ENCODE peak calls at places on chromosomes 13 and 19, in seven cellular contexts. R is SJCRH30; H is vagina; I is activated CD8-positive, alpha-beta T cell treated with anti-CD3 and anti-CD28 coated beads for 36 hours; S is naive thymus-derived CD8-positive, alpha-beta T cell; M is HFFc6; Y is GM20000. Z is an unnamed sample.
A peak's percentile ranks its signal among the peaks of the same experiment; 100 is the strongest.

GRCh38 chr13:32264407-32264806 is 50.8 kb downstream of the ZAR1L start:
- DNase-seq in M (peak; percentile 7), R (no peak), I (no peak), H (no peak), S (no peak), Y (no peak), Z (peak; percentile 26)

GRCh38 chr13:111482806-111483620 is 162.6 kb downstream of the TEX29 start:
- DNase-seq in Y (no peak), H (no peak), S (no peak), M (no peak), I (no peak), R (no peak), Z (no peak)

GRCh38 chr19:3838661-3839060 is 30.2 kb downstream of the ZFR2 start:
- DNase-seq in H (no peak), S (no peak), I (no peak), M (no peak), Y (no peak), R (peak; percentile 72), Z (no peak)

GRCh38 chr13:45119469-45119989 is 781 bp upstream of the GTF2F2 start:
- DNase-seq in I (peak; percentile 77), H (no peak), Y (peak; percentile 43), M (no peak), S (peak; percentile 37), R (no peak), Z (no peak)

GRCh38 chr13:63435668-63436275 is 2020.1 kb upstream of the PCDH20 start:
- DNase-seq in I (no peak), M (peak; percentile 83), R (peak; percentile 5), H (no peak), Y (no peak), S (no peak), Z (peak; percentile 96)

GRCh38 chr13:24709186-24709913 is 29.1 kb downstream of the ATP12A start:
- DNase-seq in Y (peak; percentile 54), H (no peak), I (peak; percentile 86), M (no peak), S (peak; percentile 25), R (no peak), Z (no peak)

GRCh38 chr19:13430790-13431582 is 75.3 kb downstream of the CACNA1A start:
- DNase-seq in M (peak; percentile 41), R (peak; percentile 49), S (peak; percentile 23), Y (peak; percentile 46), I (peak; percentile 73), H (no peak), Z (peak; percentile 37)

GRCh38 chr19:3293560-3293959 is 69.1 kb downstream of the CELF5 start:
- DNase-seq in H (no peak), R (no peak), Y (no peak), M (no peak), S (no peak), I (no peak), Z (no peak)

GRCh38 chr19:42345191-42345812 is 19.9 kb downstream of the MEGF8 start:
- DNase-seq in M (no peak), H (no peak), I (no peak), R (no peak), S (no peak), Y (no peak), Z (no peak)

GRCh38 chr19:31518216-31518615 is 169.0 kb upstream of the TSHZ3 start:
- DNase-seq in H (no peak), I (no peak), Y (no peak), S (no peak), R (no peak), M (no peak), Z (no peak)

GRCh38 chr13:44237276-44237767 is 136.3 kb upstream of the SERP2 start:
- DNase-seq in M (peak; percentile 90), Y (peak; percentile 49), H (no peak), R (no peak), S (no peak), I (peak; percentile 46), Z (peak; percentile 84)

GRCh38 chr13:88896466-88896865 is 1225.3 kb downstream of the SLITRK5 start:
- DNase-seq in H (no peak), Y (no peak), M (no peak), R (no peak), I (no peak), S (peak; percentile 6), Z (no peak)

GRCh38 chr19:29320076-29320475 is 107.1 kb upstream of the UQCRFS1 start:
- DNase-seq in R (no peak), H (no peak), Y (no peak), M (no peak), I (no peak), S (no peak), Z (no peak)

GRCh38 chr19:4547303-4548237 is 7.7 kb upstream of the LRG1 start:
- DNase-seq in R (no peak), S (no peak), Y (no peak), M (no peak), I (peak; percentile 43), H (no peak), Z (no peak)

GRCh38 chr13:109778102-109778542 is 8.3 kb downstream of the IRS2 start:
- DNase-seq in R (no peak), M (no peak), I (peak; percentile 25), H (no peak), S (no peak), Y (no peak), Z (peak; percentile 49)

GRCh38 chr13:99227331-99227900 is 26.8 kb downstream of the UBAC2 start:
- DNase-seq in M (peak; percentile 3), Y (no peak), S (no peak), R (no peak), I (no peak), H (no peak), Z (no peak)

GRCh38 chr13:83221256-83221655 is 661.0 kb downstream of the SLITRK1 start:
- DNase-seq in R (no peak), Y (no peak), M (peak; percentile 65), S (no peak), I (no peak), H (no peak), Z (peak; percentile 51)

GRCh38 chr19:16654151-16654550 is 5.8 kb downstream of the SMIM7 start:
- DNase-seq in H (no peak), I (no peak), S (no peak), M (no peak), Y (no peak), R (peak; percentile 48), Z (peak; percentile 34)

GRCh38 chr13:48403151-48403631 is 9.7 kb downstream of the LPAR6 start:
- DNase-seq in Y (peak; percentile 16), M (no peak), S (no peak), I (peak; percentile 49), R (no peak), H (no peak), Z (no peak)

GRCh38 chr19:44924243-44924725 is 9.9 kb downstream of the APOC1 start:
- DNase-seq in H (no peak), Y (no peak), S (no peak), M (no peak), R (no peak), I (no peak), Z (no peak)

GRCh38 chr13:41554626-41555386 is 97.5 kb downstream of the RGCC start:
- DNase-seq in Y (peak; percentile 71), I (peak; percentile 75), M (no peak), S (no peak), R (no peak), H (no peak), Z (no peak)

GRCh38 chr19:14796021-14796420 is 17.7 kb upstream of the ADGRE2 start:
- DNase-seq in M (no peak), H (peak; percentile 40), I (no peak), Y (no peak), R (no peak), S (no peak), Z (no peak)

GRCh38 chr13:47628666-47629065 is 372.4 kb downstream of the SUCLA2 start:
- DNase-seq in I (no peak), S (no peak), H (no peak), M (peak; percentile 6), Y (no peak), R (no peak), Z (peak; percentile 13)

GRCh38 chr13:99657848-99658265 is 156.6 kb downstream of the TM9SF2 start:
- DNase-seq in H (no peak), R (no peak), S (peak; percentile 22), M (no peak), Y (no peak), I (peak; percentile 39), Z (no peak)

GRCh38 chr19:18768997-18769891 is 21.9 kb downstream of the COMP start:
- DNase-seq in H (no peak), S (no peak), M (no peak), R (peak; percentile 95), I (no peak), Y (no peak), Z (no peak)

GRCh38 chr19:51311388-51312257 is at the start of gene IGLON5:
- DNase-seq in S (no peak), I (no peak), M (no peak), Y (no peak), R (no peak), H (no peak), Z (no peak)

GRCh38 chr13:75754936-75755335 is 118.8 kb downstream of the LMO7 start:
- DNase-seq in R (peak; percentile 56), S (no peak), I (no peak), H (no peak), M (no peak), Y (no peak), Z (no peak)

GRCh38 chr19:4908311-4908710 is 990 bp upstream of the UHRF1 start:
- DNase-seq in Y (no peak), R (peak; percentile 78), I (no peak), S (no peak), M (no peak), H (no peak), Z (no peak)

GRCh38 chr19:28578208-28578607 is 634.7 kb downstream of the UQCRFS1 start:
- DNase-seq in S (no peak), M (no peak), H (no peak), Y (no peak), R (no peak), I (no peak), Z (no peak)

GRCh38 chr19:50261446-50261970 is 58.1 kb downstream of the MYH14 start:
- DNase-seq in M (no peak), I (no peak), H (no peak), R (no peak), S (no peak), Y (no peak), Z (no peak)

GRCh38 chr13:99392126-99392805 is 85.1 kb upstream of the GPR183 start:
- DNase-seq in Y (no peak), S (no peak), H (no peak), I (peak; percentile 0), M (no peak), R (no peak), Z (no peak)

GRCh38 chr13:19766637-19767036 is 16.1 kb downstream of the PSPC1 start:
- DNase-seq in H (no peak), R (no peak), I (no peak), M (no peak), S (no peak), Y (no peak), Z (no peak)

GRCh38 chr19:20926796-20927195 is 3.7 kb downstream of the ZNF85 start:
- DNase-seq in S (no peak), M (no peak), R (no peak), I (no peak), H (no peak), Y (no peak), Z (no peak)

GRCh38 chr13:105627270-105627669 is 908.2 kb downstream of the EFNB2 start:
- DNase-seq in M (no peak), R (no peak), Y (no peak), H (no peak), S (no peak), I (no peak), Z (no peak)

GRCh38 chr19:41376998-41377365 is 649 bp downstream of the TMEM91 start:
- DNase-seq in M (no peak), R (no peak), H (no peak), I (peak; percentile 64), S (no peak), Y (no peak), Z (no peak)

GRCh38 chr19:46042252-46042883 is 1.6 kb upstream of the IGFL4 start:
- DNase-seq in Y (no peak), S (no peak), I (no peak), R (no peak), H (no peak), M (no peak), Z (no peak)